ENCODE peak calls at places on chromosomes 12 and 14, in four cellular contexts. One of them, this sample, is unnamed. For H3K4me1, the result is how much of the 10 kb centered on the place peaks cover.

GRCh38 chr12:5615760-5616159 is 183.9 kb downstream of the NTF3 start:
- DNase-seq in DND-41: no peak
- DNase-seq in heart left ventricle: no peak
- DNase-seq in body of pancreas: no peak
- DNase-seq in this sample: no peak

GRCh38 chr12:12217018-12217359 is 49.9 kb downstream of the LRP6 start:
- DNase-seq in heart left ventricle: no peak
- DNase-seq in DND-41: no peak
- DNase-seq in body of pancreas: no peak
- DNase-seq in this sample: no peak

GRCh38 chr12:4293942-4294505 is 20.5 kb downstream of the CCND2 start:
- DNase-seq in body of pancreas: no peak
- DNase-seq in DND-41: no peak
- DNase-seq in heart left ventricle: no peak
- DNase-seq in this sample: no peak

GRCh38 chr12:132471011-132471857 is 18.7 kb upstream of the FBRSL1 start:
- DNase-seq in DND-41: no peak
- DNase-seq in body of pancreas: peak
- DNase-seq in heart left ventricle: peak
- DNase-seq in this sample: peak

GRCh38 chr12:48019639-48020265 is 15.5 kb upstream of the COL2A1 start:
- DNase-seq in heart left ventricle: no peak
- DNase-seq in body of pancreas: no peak
- DNase-seq in DND-41: no peak
- DNase-seq in this sample: no peak

GRCh38 chr12:47943492-47944359 is 19.7 kb upstream of the TMEM106C start:
- DNase-seq in heart left ventricle: no peak
- DNase-seq in DND-41: no peak
- DNase-seq in body of pancreas: no peak
- DNase-seq in this sample: no peak

GRCh38 chr12:85466906-85467305 is 186.9 kb downstream of the ALX1 start:
- DNase-seq in DND-41: no peak
- DNase-seq in body of pancreas: no peak
- DNase-seq in heart left ventricle: no peak
- DNase-seq in this sample: no peak

GRCh38 chr12:66898700-66899469 is 220.0 kb upstream of the GRIP1 start:
- DNase-seq in heart left ventricle: no peak
- DNase-seq in DND-41: no peak
- DNase-seq in body of pancreas: no peak
- DNase-seq in this sample: no peak

GRCh38 chr12:30599631-30600030 is 96.0 kb downstream of the IPO8 start:
- DNase-seq in heart left ventricle: no peak
- DNase-seq in DND-41: no peak
- DNase-seq in body of pancreas: no peak
- DNase-seq in this sample: no peak

GRCh38 chr12:57389033-57389432 is 41.8 kb downstream of the R3HDM2 start:
- DNase-seq in heart left ventricle: no peak
- DNase-seq in DND-41: no peak
- DNase-seq in body of pancreas: no peak
- DNase-seq in this sample: no peak

GRCh38 chr12:96500686-96501085 is 11.3 kb downstream of the CFAP54 start:
- DNase-seq in heart left ventricle: no peak
- DNase-seq in body of pancreas: no peak
- DNase-seq in DND-41: no peak
- DNase-seq in this sample: no peak

GRCh38 chr14:88630565-88630964 is 67.7 kb downstream of the ZC3H14 start:
- DNase-seq in heart left ventricle: no peak
- DNase-seq in body of pancreas: no peak
- DNase-seq in DND-41: no peak
- DNase-seq in this sample: no peak

GRCh38 chr14:23653046-23653445 is 16.9 kb downstream of the DHRS2 start:
- DNase-seq in body of pancreas: no peak
- DNase-seq in DND-41: no peak
- DNase-seq in heart left ventricle: no peak
- DNase-seq in this sample: no peak

GRCh38 chr12:54201001-54201794 is 12.4 kb upstream of the SMUG1 start:
- DNase-seq in DND-41: peak
- DNase-seq in body of pancreas: peak
- DNase-seq in heart left ventricle: peak
- DNase-seq in this sample: peak

GRCh38 chr14:101899263-101899662 is 65.1 kb upstream of the DYNC1H1 start:
- DNase-seq in DND-41: no peak
- DNase-seq in body of pancreas: no peak
- DNase-seq in heart left ventricle: no peak
- DNase-seq in this sample: no peak

GRCh38 chr14:94089479-94089878 is 8.4 kb downstream of the IFI27L1 start:
- DNase-seq in DND-41: no peak
- DNase-seq in body of pancreas: no peak
- DNase-seq in heart left ventricle: no peak
- DNase-seq in this sample: no peak

GRCh38 chr12:132049442-132049841 is 94.7 kb downstream of the DDX51 start:
- DNase-seq in body of pancreas: no peak
- DNase-seq in DND-41: no peak
- DNase-seq in heart left ventricle: no peak
- DNase-seq in this sample: no peak

GRCh38 chr12:47939009-47939601 is 24.3 kb upstream of the TMEM106C start:
- DNase-seq in body of pancreas: no peak
- DNase-seq in heart left ventricle: no peak
- DNase-seq in DND-41: no peak
- DNase-seq in this sample: peak

GRCh38 chr12:96889273-96889933 is 17.7 kb upstream of the NEDD1 start:
- DNase-seq in heart left ventricle: no peak
- DNase-seq in body of pancreas: no peak
- DNase-seq in DND-41: no peak
- DNase-seq in this sample: no peak

GRCh38 chr14:24303988-24304387 is 3.8 kb downstream of the CIDEB start:
- DNase-seq in heart left ventricle: no peak
- DNase-seq in DND-41: no peak
- DNase-seq in body of pancreas: no peak
- DNase-seq in this sample: peak

DNA sequence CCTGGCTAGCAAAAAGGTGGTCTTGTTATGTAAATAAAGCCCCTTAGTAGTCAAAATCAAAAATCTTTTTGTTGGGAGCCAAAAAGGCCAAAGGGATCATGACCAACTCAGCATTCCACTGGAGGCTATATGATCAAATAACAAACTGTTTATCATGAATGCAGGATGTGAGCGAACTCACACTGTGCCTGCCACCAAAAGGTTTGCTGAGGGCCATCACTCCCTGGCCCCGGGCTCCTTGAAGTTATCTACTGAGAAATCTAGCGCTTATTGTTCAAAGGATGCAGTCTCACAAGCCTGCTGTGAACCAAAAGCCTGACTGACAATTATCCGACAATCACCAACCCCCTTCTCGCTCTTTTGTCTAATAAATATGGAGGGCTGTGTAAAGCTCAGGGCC is 107.2 kb upstream of the DDHD1 start:
- DNase-seq in body of pancreas: no peak
- DNase-seq in DND-41: no peak
- DNase-seq in heart left ventricle: no peak
- DNase-seq in this sample: no peak
- H3K27ac ChIP-seq in body of pancreas: no peak
- H3K27ac ChIP-seq in DND-41: no peak
- H3K27ac ChIP-seq in heart left ventricle: no peak
- H3K27ac ChIP-seq in this sample: no peak

GRCh38 chr14:68231832-68232642 is 412.5 kb downstream of the RAD51B start:
- DNase-seq in heart left ventricle: no peak
- DNase-seq in DND-41: no peak
- DNase-seq in body of pancreas: no peak
- DNase-seq in this sample: no peak
- H3K4me1 ChIP-seq in heart left ventricle: under half
- H3K4me1 ChIP-seq in DND-41: under half
- H3K4me1 ChIP-seq in body of pancreas: half or more
- H3K4me1 ChIP-seq in this sample: under half

GRCh38 chr12:56154246-56154771 is 1.9 kb downstream of the MYL6B start:
- DNase-seq in body of pancreas: no peak
- DNase-seq in DND-41: no peak
- DNase-seq in heart left ventricle: no peak
- DNase-seq in this sample: no peak
- H3K27ac ChIP-seq in body of pancreas: no peak
- H3K27ac ChIP-seq in DND-41: peak
- H3K27ac ChIP-seq in heart left ventricle: no peak
- H3K27ac ChIP-seq in this sample: no peak

GRCh38 chr14:61524211-61524806 is 171.0 kb upstream of the HIF1A start:
- DNase-seq in heart left ventricle: no peak
- DNase-seq in DND-41: no peak
- DNase-seq in body of pancreas: no peak
- DNase-seq in this sample: no peak
- H3K4me1 ChIP-seq in heart left ventricle: under half
- H3K4me1 ChIP-seq in DND-41: under half
- H3K4me1 ChIP-seq in body of pancreas: half or more
- H3K4me1 ChIP-seq in this sample: under half

GRCh38 chr14:77988966-77989365 is 181.2 kb upstream of the NRXN3 start:
- DNase-seq in heart left ventricle: peak
- DNase-seq in DND-41: no peak
- DNase-seq in body of pancreas: no peak
- DNase-seq in this sample: peak
- H3K27ac ChIP-seq in heart left ventricle: peak
- H3K27ac ChIP-seq in DND-41: no peak
- H3K27ac ChIP-seq in body of pancreas: no peak
- H3K27ac ChIP-seq in this sample: peak

DNA sequence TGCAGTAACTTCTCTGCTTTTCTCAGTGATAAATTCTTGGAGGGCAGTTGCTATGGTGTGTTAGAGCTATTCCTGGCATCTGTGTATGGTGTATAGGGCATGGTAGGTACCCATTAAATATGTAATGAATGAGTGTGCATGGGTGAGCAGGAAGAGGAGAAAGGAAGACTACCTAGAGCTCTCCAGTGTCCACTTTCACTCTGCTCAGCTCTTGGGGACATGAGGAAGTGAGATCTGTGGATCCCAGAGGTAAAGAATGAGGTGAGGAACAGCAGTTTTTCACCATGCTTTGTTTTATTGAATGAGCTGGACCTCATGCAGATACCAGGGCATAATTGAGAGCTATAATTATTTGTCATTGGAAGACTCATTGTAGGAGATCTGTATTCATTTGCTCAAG is 444.8 kb upstream of the RGS6 start:
- DNase-seq in body of pancreas: no peak
- DNase-seq in DND-41: no peak
- DNase-seq in heart left ventricle: no peak
- DNase-seq in this sample: no peak
- H3K4me1 ChIP-seq in body of pancreas: under half
- H3K4me1 ChIP-seq in DND-41: under half
- H3K4me1 ChIP-seq in heart left ventricle: under half
- H3K4me1 ChIP-seq in this sample: under half

GRCh38 chr14:76237349-76237990 is 85.7 kb downstream of the GPATCH2L start:
- DNase-seq in body of pancreas: no peak
- DNase-seq in DND-41: no peak
- DNase-seq in heart left ventricle: no peak
- DNase-seq in this sample: no peak
- H3K27ac ChIP-seq in body of pancreas: no peak
- H3K27ac ChIP-seq in DND-41: no peak
- H3K27ac ChIP-seq in heart left ventricle: no peak
- H3K27ac ChIP-seq in this sample: no peak

DNA sequence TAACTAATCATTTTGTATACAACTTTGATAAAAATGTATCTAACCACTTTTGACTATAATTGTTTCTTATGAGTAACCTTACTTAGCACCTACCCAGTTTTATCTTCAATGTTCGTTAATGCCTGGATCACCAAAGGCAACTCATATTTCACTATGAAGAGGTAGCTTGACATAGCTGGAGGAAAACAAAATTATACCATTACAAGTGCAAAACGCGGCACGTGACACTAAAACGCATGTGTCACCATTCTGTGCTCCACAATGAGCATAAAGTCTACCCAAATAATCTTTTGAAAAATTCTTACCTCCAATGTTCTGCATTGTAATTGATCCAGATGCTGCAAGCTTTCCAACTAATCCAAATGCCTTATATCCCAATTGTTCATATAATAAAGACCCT is 5.8 kb downstream of the SLC38A2 start:
- DNase-seq in DND-41: no peak
- DNase-seq in body of pancreas: no peak
- DNase-seq in heart left ventricle: no peak
- DNase-seq in this sample: no peak
- H3K4me1 ChIP-seq in DND-41: half or more
- H3K4me1 ChIP-seq in body of pancreas: half or more
- H3K4me1 ChIP-seq in heart left ventricle: half or more
- H3K4me1 ChIP-seq in this sample: under half

This sample was measured in right cardiac atrium.